ENCODE peak calls at places on chromosomes 5 and 9, in seven cellular contexts. One of them, this sample, is unnamed.

GRCh38 chr5:124662261-124662781 is 84.1 kb downstream of the ZNF608 start:
- DNase-seq in esophagus muscularis mucosa: no peak
- DNase-seq in mammary epithelial cell: peak
- DNase-seq in upper lobe of left lung: no peak
- DNase-seq in thoracic aorta: no peak
- DNase-seq in AG04450: no peak
- DNase-seq in BJ: no peak
- DNase-seq in this sample: no peak

GRCh38 chr5:78549043-78549442 is 99.5 kb downstream of the LHFPL2 start:
- DNase-seq in esophagus muscularis mucosa: no peak
- DNase-seq in AG04450: no peak
- DNase-seq in thoracic aorta: no peak
- DNase-seq in mammary epithelial cell: no peak
- DNase-seq in upper lobe of left lung: no peak
- DNase-seq in BJ: no peak
- DNase-seq in this sample: no peak

GRCh38 chr9:138015021-138015829 is 137.6 kb downstream of the CACNA1B start:
- DNase-seq in upper lobe of left lung: peak
- DNase-seq in thoracic aorta: no peak
- DNase-seq in mammary epithelial cell: no peak
- DNase-seq in AG04450: no peak
- DNase-seq in esophagus muscularis mucosa: no peak
- DNase-seq in BJ: no peak
- DNase-seq in this sample: no peak

GRCh38 chr5:173781432-173781825 is 106.7 kb upstream of the CPEB4 start:
- DNase-seq in upper lobe of left lung: no peak
- DNase-seq in AG04450: peak
- DNase-seq in BJ: no peak
- DNase-seq in esophagus muscularis mucosa: no peak
- DNase-seq in thoracic aorta: no peak
- DNase-seq in mammary epithelial cell: no peak
- DNase-seq in this sample: no peak

GRCh38 chr5:107794731-107795130 is 124.0 kb upstream of the EFNA5 start:
- DNase-seq in thoracic aorta: no peak
- DNase-seq in upper lobe of left lung: no peak
- DNase-seq in mammary epithelial cell: no peak
- DNase-seq in BJ: no peak
- DNase-seq in esophagus muscularis mucosa: no peak
- DNase-seq in AG04450: no peak
- DNase-seq in this sample: no peak

GRCh38 chr9:134285215-134285845 is 40.9 kb upstream of the RXRA start:
- DNase-seq in BJ: no peak
- DNase-seq in mammary epithelial cell: peak
- DNase-seq in AG04450: no peak
- DNase-seq in upper lobe of left lung: peak
- DNase-seq in thoracic aorta: no peak
- DNase-seq in esophagus muscularis mucosa: no peak
- DNase-seq in this sample: no peak

GRCh38 chr9:135498381-135499126 is 1.9 kb upstream of the MRPS2 start:
- DNase-seq in AG04450: no peak
- DNase-seq in thoracic aorta: no peak
- DNase-seq in esophagus muscularis mucosa: no peak
- DNase-seq in BJ: no peak
- DNase-seq in mammary epithelial cell: no peak
- DNase-seq in upper lobe of left lung: no peak
- DNase-seq in this sample: no peak

GRCh38 chr5:14915291-14915976 is 43.9 kb upstream of the ANKH start:
- DNase-seq in AG04450: no peak
- DNase-seq in upper lobe of left lung: no peak
- DNase-seq in BJ: no peak
- DNase-seq in mammary epithelial cell: peak
- DNase-seq in esophagus muscularis mucosa: no peak
- DNase-seq in thoracic aorta: no peak
- DNase-seq in this sample: peak

GRCh38 chr5:138981606-138982005 is 106.5 kb upstream of the LRRTM2 start:
- DNase-seq in esophagus muscularis mucosa: no peak
- DNase-seq in BJ: no peak
- DNase-seq in upper lobe of left lung: no peak
- DNase-seq in mammary epithelial cell: no peak
- DNase-seq in AG04450: no peak
- DNase-seq in thoracic aorta: no peak
- DNase-seq in this sample: no peak

GRCh38 chr5:171623107-171623506 is 162.5 kb upstream of the SMIM23 start:
- DNase-seq in thoracic aorta: no peak
- DNase-seq in esophagus muscularis mucosa: no peak
- DNase-seq in AG04450: no peak
- DNase-seq in BJ: no peak
- DNase-seq in mammary epithelial cell: no peak
- DNase-seq in upper lobe of left lung: no peak
- DNase-seq in this sample: no peak

GRCh38 chr5:73170522-73170921 is 2.5 kb upstream of the TMEM174 start:
- DNase-seq in thoracic aorta: no peak
- DNase-seq in upper lobe of left lung: no peak
- DNase-seq in AG04450: no peak
- DNase-seq in mammary epithelial cell: no peak
- DNase-seq in BJ: no peak
- DNase-seq in esophagus muscularis mucosa: no peak
- DNase-seq in this sample: no peak

GRCh38 chr9:95907794-95908193 is 32.3 kb downstream of the ERCC6L2 start:
- DNase-seq in esophagus muscularis mucosa: no peak
- DNase-seq in AG04450: no peak
- DNase-seq in upper lobe of left lung: no peak
- DNase-seq in BJ: no peak
- DNase-seq in mammary epithelial cell: no peak
- DNase-seq in thoracic aorta: no peak
- DNase-seq in this sample: no peak

GRCh38 chr5:133681896-133682295 is 69.6 kb upstream of the FSTL4 start:
- DNase-seq in AG04450: no peak
- DNase-seq in BJ: no peak
- DNase-seq in esophagus muscularis mucosa: peak
- DNase-seq in thoracic aorta: no peak
- DNase-seq in mammary epithelial cell: no peak
- DNase-seq in upper lobe of left lung: no peak
- DNase-seq in this sample: no peak

GRCh38 chr5:324736-325612 is 3.5 kb downstream of the AHRR start:
- DNase-seq in AG04450: no peak
- DNase-seq in thoracic aorta: no peak
- DNase-seq in BJ: no peak
- DNase-seq in esophagus muscularis mucosa: no peak
- DNase-seq in upper lobe of left lung: no peak
- DNase-seq in mammary epithelial cell: no peak
- DNase-seq in this sample: no peak

GRCh38 chr5:19865336-19866087 is 122.5 kb downstream of the CDH18 start:
- DNase-seq in thoracic aorta: no peak
- DNase-seq in AG04450: no peak
- DNase-seq in esophagus muscularis mucosa: no peak
- DNase-seq in mammary epithelial cell: no peak
- DNase-seq in upper lobe of left lung: no peak
- DNase-seq in BJ: no peak
- DNase-seq in this sample: no peak

GRCh38 chr9:89850633-89851325 is 246.0 kb downstream of the GADD45G start:
- DNase-seq in AG04450: no peak
- DNase-seq in esophagus muscularis mucosa: no peak
- DNase-seq in mammary epithelial cell: peak
- DNase-seq in upper lobe of left lung: no peak
- DNase-seq in thoracic aorta: peak
- DNase-seq in BJ: no peak
- DNase-seq in this sample: no peak

GRCh38 chr5:35004200-35004599 is 43.5 kb downstream of the AGXT2 start:
- DNase-seq in mammary epithelial cell: no peak
- DNase-seq in AG04450: no peak
- DNase-seq in upper lobe of left lung: no peak
- DNase-seq in BJ: no peak
- DNase-seq in thoracic aorta: no peak
- DNase-seq in esophagus muscularis mucosa: no peak
- DNase-seq in this sample: no peak

GRCh38 chr5:7269591-7270274 is 126.2 kb upstream of the ADCY2 start:
- DNase-seq in AG04450: no peak
- DNase-seq in thoracic aorta: no peak
- DNase-seq in esophagus muscularis mucosa: no peak
- DNase-seq in upper lobe of left lung: no peak
- DNase-seq in BJ: no peak
- DNase-seq in mammary epithelial cell: no peak
- DNase-seq in this sample: no peak

GRCh38 chr9:19201899-19202891 is 28.3 kb upstream of the DENND4C start:
- DNase-seq in thoracic aorta: no peak
- DNase-seq in upper lobe of left lung: no peak
- DNase-seq in mammary epithelial cell: no peak
- DNase-seq in BJ: no peak
- DNase-seq in AG04450: no peak
- DNase-seq in esophagus muscularis mucosa: no peak
- DNase-seq in this sample: no peak

GRCh38 chr5:107576736-107577440 is 93.8 kb downstream of the EFNA5 start:
- DNase-seq in mammary epithelial cell: peak
- DNase-seq in thoracic aorta: no peak
- DNase-seq in upper lobe of left lung: no peak
- DNase-seq in AG04450: no peak
- DNase-seq in esophagus muscularis mucosa: no peak
- DNase-seq in BJ: no peak
- DNase-seq in this sample: no peak

GRCh38 chr9:35861161-35861897 is 8.9 kb downstream of the OR13J1 start:
- DNase-seq in thoracic aorta: no peak
- DNase-seq in AG04450: no peak
- DNase-seq in BJ: no peak
- DNase-seq in esophagus muscularis mucosa: peak
- DNase-seq in mammary epithelial cell: no peak
- DNase-seq in upper lobe of left lung: no peak
- DNase-seq in this sample: no peak

DNA sequence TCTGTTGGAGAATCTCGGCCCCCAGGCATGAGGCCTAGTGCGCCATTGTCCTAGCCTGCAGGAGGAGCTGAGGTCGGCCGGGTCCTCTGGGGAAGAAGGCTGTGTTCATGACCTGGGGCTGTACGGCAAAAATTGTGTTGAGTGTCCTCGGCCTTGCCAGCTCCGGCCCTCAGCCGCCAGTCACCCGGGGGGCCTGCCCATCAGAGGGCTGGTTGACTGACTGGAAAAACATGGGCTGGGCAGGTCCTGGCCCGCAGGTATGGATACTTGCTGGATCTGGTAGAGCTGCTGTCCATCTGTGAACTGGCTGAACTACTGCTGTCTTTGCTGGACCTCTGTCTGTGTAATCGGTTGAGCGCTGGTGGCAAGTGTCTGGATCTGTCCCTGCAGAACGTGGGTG is 136.7 kb upstream of the GAS1 start:
- DNase-seq in BJ: no peak
- DNase-seq in esophagus muscularis mucosa: no peak
- DNase-seq in thoracic aorta: no peak
- DNase-seq in upper lobe of left lung: peak
- DNase-seq in mammary epithelial cell: no peak
- DNase-seq in AG04450: no peak
- DNase-seq in this sample: no peak
- TF ChIP-seq CTCF in BJ: no peak
- TF ChIP-seq CTCF in esophagus muscularis mucosa: no peak
- TF ChIP-seq CTCF in thoracic aorta: no peak
- TF ChIP-seq CTCF in upper lobe of left lung: no peak
- TF ChIP-seq CTCF in mammary epithelial cell: no peak
- TF ChIP-seq CTCF in AG04450: no peak
- TF ChIP-seq CTCF in this sample: no peak

DNA sequence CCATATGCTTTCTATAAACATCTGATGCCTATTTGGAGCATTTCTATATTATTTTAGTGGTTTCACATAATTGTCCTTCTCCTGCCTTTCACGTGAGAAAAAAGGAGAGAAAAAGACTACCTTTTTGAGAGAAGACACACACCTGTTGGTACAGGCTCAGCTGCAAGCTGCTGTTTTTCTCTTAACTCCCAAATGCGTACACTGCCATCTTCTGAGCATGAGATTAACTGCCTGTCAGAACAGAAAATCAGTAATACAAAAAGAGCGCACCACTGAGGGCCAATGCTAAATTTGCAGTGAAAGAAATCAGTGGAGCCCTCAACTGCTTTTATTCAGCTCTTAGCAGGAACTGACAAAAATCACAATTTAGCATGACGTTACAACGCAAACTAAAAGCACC is 54.9 kb downstream of the WDR41 start:
- DNase-seq in mammary epithelial cell: no peak
- DNase-seq in upper lobe of left lung: no peak
- DNase-seq in esophagus muscularis mucosa: no peak
- DNase-seq in AG04450: no peak
- DNase-seq in thoracic aorta: no peak
- DNase-seq in BJ: no peak
- DNase-seq in this sample: no peak
- TF ChIP-seq CTCF in mammary epithelial cell: peak
- TF ChIP-seq CTCF in upper lobe of left lung: peak
- TF ChIP-seq CTCF in esophagus muscularis mucosa: no peak
- TF ChIP-seq CTCF in AG04450: no peak
- TF ChIP-seq CTCF in thoracic aorta: no peak
- TF ChIP-seq CTCF in BJ: peak
- TF ChIP-seq CTCF in this sample: no peak

DNA sequence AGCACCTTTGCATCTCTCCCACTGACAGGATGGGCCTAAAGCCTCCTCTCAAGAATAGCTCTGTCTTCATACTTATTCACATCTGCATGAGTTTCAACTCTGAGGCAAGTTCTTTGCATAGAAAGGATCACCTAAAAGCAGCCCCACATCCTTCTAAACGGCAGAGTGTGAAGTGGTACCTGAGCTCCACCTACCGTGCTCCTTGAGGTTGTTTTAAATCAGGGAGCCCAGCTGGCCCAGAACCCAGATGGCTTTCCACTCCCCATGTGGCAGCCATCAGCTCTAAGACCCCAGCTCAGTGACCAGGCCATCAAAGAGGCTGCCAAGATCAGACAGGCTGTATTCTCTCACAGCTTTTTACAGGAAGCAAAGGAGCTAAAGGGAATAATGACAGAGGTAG is 299.3 kb downstream of the RASEF start:
- DNase-seq in AG04450: no peak
- DNase-seq in upper lobe of left lung: no peak
- DNase-seq in BJ: no peak
- DNase-seq in thoracic aorta: no peak
- DNase-seq in esophagus muscularis mucosa: no peak
- DNase-seq in mammary epithelial cell: no peak
- DNase-seq in this sample: no peak
- TF ChIP-seq CTCF in AG04450: no peak
- TF ChIP-seq CTCF in upper lobe of left lung: no peak
- TF ChIP-seq CTCF in BJ: no peak
- TF ChIP-seq CTCF in thoracic aorta: no peak
- TF ChIP-seq CTCF in esophagus muscularis mucosa: no peak
- TF ChIP-seq CTCF in mammary epithelial cell: peak
- TF ChIP-seq CTCF in this sample: no peak

DNA sequence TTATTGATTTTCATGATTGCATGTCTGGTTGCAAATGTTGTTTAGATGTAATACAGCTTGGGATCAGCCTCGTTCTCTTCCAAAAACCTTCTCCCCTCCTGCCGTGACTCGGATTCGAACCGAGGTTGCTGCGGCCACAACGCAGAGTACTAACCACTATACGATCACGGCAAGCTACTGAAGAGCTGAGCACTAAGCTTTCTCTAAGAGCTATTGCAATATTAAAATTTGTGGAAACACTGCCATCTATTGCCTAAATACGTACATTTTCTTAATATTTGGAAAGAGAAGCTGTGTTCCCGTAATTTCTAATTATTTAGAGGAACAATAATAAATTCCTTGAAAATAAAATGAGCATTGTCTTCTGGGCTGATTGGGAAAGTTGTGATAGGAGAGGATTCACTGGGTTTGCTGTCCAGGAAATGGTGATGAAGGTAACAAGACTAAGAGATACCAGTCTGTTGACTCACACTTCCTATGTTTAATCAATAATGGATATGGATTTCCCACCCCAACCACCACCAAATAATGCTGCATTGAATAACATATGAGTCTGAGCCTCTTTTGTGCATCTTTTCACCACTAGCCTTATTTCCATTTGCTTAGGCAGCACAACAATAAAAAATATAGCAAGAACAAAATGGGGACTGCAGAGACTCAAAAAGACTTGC is 120.0 kb upstream of the NFIB start:
- DNase-seq in BJ: no peak
- DNase-seq in thoracic aorta: no peak
- DNase-seq in AG04450: peak
- DNase-seq in upper lobe of left lung: no peak
- DNase-seq in mammary epithelial cell: peak
- DNase-seq in esophagus muscularis mucosa: no peak
- DNase-seq in this sample: no peak
- TF ChIP-seq CTCF in BJ: peak
- TF ChIP-seq CTCF in thoracic aorta: no peak
- TF ChIP-seq CTCF in AG04450: peak
- TF ChIP-seq CTCF in upper lobe of left lung: peak
- TF ChIP-seq CTCF in mammary epithelial cell: peak
- TF ChIP-seq CTCF in esophagus muscularis mucosa: peak
- TF ChIP-seq CTCF in this sample: peak